ENCODE peak calls at places on chromosomes 3 and 15, in six cellular contexts. I is HCT116, M is tibial nerve, O is testis, E is transverse colon, G is HepG2. R is an unnamed sample.
A peak's percentile ranks its signal among the peaks of the same experiment; 100 is the strongest.

GRCh38 chr3:41308119-41308518 is 108.8 kb downstream of the CTNNB1 start:
- DNase-seq in I (no peak), M (no peak), O (no peak), E (no peak), G (no peak), R (no peak)

GRCh38 chr3:111963424-111963823 is 15.4 kb upstream of the ABHD10 start:
- DNase-seq in I (peak; percentile 62), M (no peak), O (no peak), E (no peak), G (no peak), R (no peak)

GRCh38 chr15:60005352-60006202 is 1.5 kb downstream of the FOXB1 start:
- DNase-seq in I (no peak), M (no peak), O (no peak), E (no peak), G (no peak), R (no peak)

GRCh38 chr3:31955581-31955980 is 25.5 kb downstream of the OSBPL10 start:
- DNase-seq in I (no peak), M (no peak), O (no peak), E (no peak), G (no peak), R (no peak)

GRCh38 chr3:15498461-15499214 is 22.9 kb downstream of the COLQ start:
- DNase-seq in I (no peak), M (no peak), O (no peak), E (no peak), G (no peak), R (no peak)

GRCh38 chr3:163552659-163552966 is 1525.7 kb downstream of the SI start:
- DNase-seq in I (no peak), M (no peak), O (peak; percentile 29), E (no peak), G (no peak), R (no peak)

GRCh38 chr3:192929146-192929545 is 11.5 kb upstream of the MB21D2 start:
- DNase-seq in I (no peak), M (no peak), O (no peak), E (no peak), G (no peak), R (no peak)

GRCh38 chr3:23202921-23203650 is at the start of gene UBE2E2:
- DNase-seq in I (no peak), M (peak; percentile 41), O (peak; percentile 71), E (peak; percentile 73), G (no peak), R (peak; percentile 77)

GRCh38 chr3:42600111-42600957 is at the start of gene NKTR:
- DNase-seq in I (peak; percentile 98), M (peak; percentile 96), O (peak; percentile 98), E (peak; percentile 99), G (peak; percentile 97), R (peak; percentile 99)
- TF ChIP-seq POLR2A in I (peak; percentile 92), M (peak; percentile 28), O (peak; percentile 59), E (peak; percentile 89), G (peak; percentile 93), R (peak; percentile 66)

GRCh38 chr15:40770147-40770721 is 454 bp downstream of the C15orf62 start:
- DNase-seq in I (no peak), M (no peak), O (no peak), E (peak; percentile 51), G (no peak), R (peak; percentile 75)
- H3K4me3 ChIP-seq in I (no peak overlapping the region), M (no peak overlapping the region), O (no peak overlapping the region), E (no peak overlapping the region), G (no peak overlapping the region), R (peak overlapping the region; percentile 22)

GRCh38 chr15:92541197-92542190 is 114.1 kb downstream of the FAM174B start:
- DNase-seq in I (no peak), M (no peak), O (no peak), E (no peak), G (no peak), R (no peak)

GRCh38 chr15:92545996-92546395 is 109.6 kb downstream of the FAM174B start:
- DNase-seq in I (no peak), M (no peak), O (no peak), E (no peak), G (no peak), R (no peak)
- TF ChIP-seq POLR2A in I (no peak), M (no peak), O (no peak), E (no peak), G (no peak), R (no peak)

GRCh38 chr3:80096909-80097308 is 329.1 kb upstream of the ROBO1 start:
- DNase-seq in I (no peak), M (no peak), O (no peak), E (no peak), G (no peak), R (no peak)
- H3K4me3 ChIP-seq in I (no peak overlapping the region), M (no peak overlapping the region), O (no peak overlapping the region), E (no peak overlapping the region), G (no peak overlapping the region), R (no peak overlapping the region)

GRCh38 chr3:186993210-186993782 is 63.0 kb downstream of the ST6GAL1 start:
- DNase-seq in I (no peak), M (no peak), O (no peak), E (no peak), G (no peak), R (no peak)

GRCh38 chr3:186997061-186998054 is 67.0 kb downstream of the ST6GAL1 start:
- DNase-seq in I (no peak), M (no peak), O (no peak), E (no peak), G (no peak), R (no peak)

GRCh38 chr3:186993940-186994670 is 63.8 kb downstream of the ST6GAL1 start:
- DNase-seq in I (no peak), M (no peak), O (no peak), E (no peak), G (no peak), R (no peak)

GRCh38 chr3:186998937-186999368 is 68.6 kb downstream of the ST6GAL1 start:
- DNase-seq in I (no peak), M (no peak), O (no peak), E (no peak), G (no peak), R (no peak)

GRCh38 chr3:186996356-186996755 is 66.0 kb downstream of the ST6GAL1 start:
- DNase-seq in I (no peak), M (no peak), O (no peak), E (peak; percentile 54), G (no peak), R (peak; percentile 86)
- TF ChIP-seq POLR2A in I (no peak), M (no peak), O (no peak), E (peak; percentile 33), G (no peak), R (no peak)

GRCh38 chr3:16906679-16907078 is 21.9 kb downstream of the PLCL2 start:
- DNase-seq in I (no peak), M (no peak), O (peak; percentile 59), E (peak; percentile 40), G (no peak), R (no peak)

GRCh38 chr3:16905704-16906103 is 20.9 kb downstream of the PLCL2 start:
- DNase-seq in I (no peak), M (no peak), O (no peak), E (no peak), G (no peak), R (no peak)

GRCh38 chr3:16908408-16908807 is 23.7 kb downstream of the PLCL2 start:
- DNase-seq in I (no peak), M (no peak), O (no peak), E (no peak), G (no peak), R (no peak)

GRCh38 chr3:16908006-16908405 is 23.3 kb downstream of the PLCL2 start:
- DNase-seq in I (no peak), M (no peak), O (no peak), E (no peak), G (no peak), R (no peak)

GRCh38 chr3:16907245-16907644 is 22.5 kb downstream of the PLCL2 start:
- DNase-seq in I (no peak), M (no peak), O (no peak), E (no peak), G (no peak), R (no peak)
- H3K4me3 ChIP-seq in I (no peak overlapping the region), M (no peak overlapping the region), O (no peak overlapping the region), E (no peak overlapping the region), G (no peak overlapping the region), R (no peak overlapping the region)

GRCh38 chr3:53264718-53265117 is 8.9 kb upstream of the TKT start:
- DNase-seq in I (no peak), M (no peak), O (no peak), E (no peak), G (no peak), R (no peak)

GRCh38 chr3:53273271-53273670 is 17.4 kb upstream of the TKT start:
- DNase-seq in I (no peak), M (no peak), O (no peak), E (no peak), G (no peak), R (no peak)

GRCh38 chr3:53267766-53268165 is 11.9 kb upstream of the TKT start:
- DNase-seq in I (no peak), M (no peak), O (no peak), E (no peak), G (no peak), R (no peak)

GRCh38 chr3:53274938-53275666 is 19.3 kb upstream of the TKT start:
- DNase-seq in I (no peak), M (no peak), O (no peak), E (no peak), G (no peak), R (no peak)

DNA sequence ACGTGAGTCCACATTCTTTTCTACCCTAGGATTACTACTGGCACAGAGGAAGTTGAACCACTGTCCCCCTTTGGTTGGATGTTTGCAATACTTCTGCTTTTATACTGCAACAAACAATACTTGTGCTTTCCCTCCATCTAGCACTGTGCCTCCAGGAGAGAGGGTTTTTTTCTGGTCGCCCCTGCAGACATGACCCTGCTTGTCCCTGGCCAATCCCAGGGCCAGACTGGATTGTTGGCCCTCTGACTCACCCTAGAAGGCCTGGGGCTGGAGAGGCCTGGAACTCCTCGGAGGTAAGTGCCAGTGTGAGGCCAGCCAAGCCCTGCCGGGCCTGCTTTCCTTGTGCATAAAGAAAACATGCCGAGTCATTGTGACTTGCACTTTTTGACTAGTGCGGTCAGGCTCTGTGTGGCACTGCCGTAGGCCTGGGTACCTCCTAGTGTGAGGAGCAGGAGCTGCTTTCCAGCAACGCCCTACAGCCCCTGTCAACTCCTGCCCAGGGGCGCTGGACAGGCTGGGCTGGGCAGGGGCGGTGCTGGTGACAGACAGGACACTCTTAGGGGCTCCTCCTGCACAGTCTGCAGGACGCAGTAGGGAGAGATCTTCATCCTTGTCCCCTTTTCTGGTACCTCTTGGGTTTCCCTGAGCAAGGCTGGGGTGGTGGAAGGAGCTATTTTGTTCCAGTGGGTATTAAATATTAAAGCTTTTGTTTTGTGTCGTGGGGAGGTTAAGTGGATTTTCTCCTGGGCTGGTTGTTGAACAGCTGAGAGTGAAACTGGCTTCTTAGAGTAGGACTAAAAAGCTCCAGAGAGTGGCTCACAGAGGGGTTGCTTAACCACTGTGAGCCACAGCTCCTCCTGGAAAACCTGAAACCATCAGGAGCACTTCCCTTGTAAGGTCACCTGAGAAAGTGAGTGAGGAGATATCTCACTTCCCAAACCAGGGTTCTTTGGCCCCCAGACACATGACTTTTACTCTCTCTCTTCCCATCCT is 14.4 kb upstream of the TKT start:
- DNase-seq in I (peak; percentile 96), M (peak; percentile 69), O (peak; percentile 89), E (peak; percentile 82), G (peak; percentile 97), R (peak; percentile 68)
- TF ChIP-seq POLR2A in I (no peak), M (no peak), O (no peak), E (no peak), G (peak; percentile 61), R (no peak)

R was measured in Peyer's patch.